ENCODE peak calls at places on chromosome 1, in seven cellular contexts. Y is EL, S is NCI-H2107, J is LHCN-M2, U is iPS DF 6.9, Q is mesendoderm, A is smooth muscle cell of the brain vasculature. D is an unnamed sample.

GRCh38 chr1:67685558-67686271 is 714 bp downstream of the GADD45A start:
- DNase-seq in U (no peak), Y (peak), A (no peak), S (peak), J (peak), Q (no peak), D (peak)

GRCh38 chr1:162463021-162463420 is 34.6 kb upstream of the UHMK1 start:
- DNase-seq in S (no peak), J (no peak), U (no peak), Q (no peak), A (no peak), Y (no peak), D (no peak)

GRCh38 chr1:202192770-202193613 is 607 bp upstream of the LGR6 start:
- DNase-seq in U (no peak), S (no peak), Q (peak), J (peak), A (no peak), Y (peak), D (peak)

GRCh38 chr1:45526135-45526644 is 4.5 kb upstream of the PRDX1 start:
- DNase-seq in J (no peak), U (no peak), S (no peak), Y (no peak), Q (no peak), A (no peak), D (no peak)

GRCh38 chr1:180309338-180309737 is 79.3 kb downstream of the LHX4 start:
- DNase-seq in Y (peak), S (no peak), U (no peak), Q (peak), A (no peak), J (peak), D (no peak)

GRCh38 chr1:9279172-9279840 is 13.4 kb upstream of the SPSB1 start:
- DNase-seq in Y (no peak), Q (no peak), J (no peak), U (no peak), S (no peak), A (no peak), D (no peak)

GRCh38 chr1:162293293-162293692 is 83.4 kb downstream of the SPATA46 start:
- DNase-seq in U (no peak), A (no peak), S (no peak), Q (no peak), J (no peak), Y (no peak), D (no peak)

GRCh38 chr1:235329139-235329808 is 904 bp downstream of the GGPS1 start:
- DNase-seq in S (no peak), J (peak), Y (peak), A (peak), U (no peak), Q (peak), D (peak)

GRCh38 chr1:194975913-194976312 is 1632.3 kb downstream of the KCNT2 start:
- DNase-seq in S (no peak), Q (no peak), J (no peak), Y (peak), A (no peak), U (no peak), D (no peak)

GRCh38 chr1:21325231-21325718 is 35.0 kb upstream of the ECE1 start:
- DNase-seq in Y (no peak), U (no peak), Q (no peak), S (no peak), J (no peak), A (no peak), D (no peak)

GRCh38 chr1:154386643-154387352 is 18.3 kb upstream of the IL6R start:
- DNase-seq in S (no peak), J (no peak), Q (no peak), U (no peak), Y (peak), A (no peak), D (peak)

GRCh38 chr1:40760984-40761383 is 22.6 kb upstream of the KCNQ4 start:
- DNase-seq in J (peak), Y (peak), S (no peak), Q (no peak), U (no peak), A (no peak), D (no peak)

GRCh38 chr1:36884801-36885200 is 149.5 kb downstream of the GRIK3 start:
- DNase-seq in J (no peak), U (no peak), S (no peak), A (no peak), Y (no peak), Q (no peak), D (no peak)

GRCh38 chr1:171142081-171142450 is 43.0 kb upstream of the FMO2 start:
- DNase-seq in J (peak), Y (peak), Q (peak), S (no peak), U (no peak), A (no peak), D (no peak)

GRCh38 chr1:8197493-8198282 is 120.2 kb upstream of the SLC45A1 start:
- DNase-seq in U (no peak), Q (peak), J (peak), S (no peak), A (no peak), Y (peak), D (no peak)